ENCODE peak calls at places on chromosome 2, in six cellular contexts. B, P, V, L, U and T are unnamed samples.

GRCh38 chr2:8684421-8684884 is 2.6 kb downstream of the ID2 start:
- DNase-seq in L (peak), U (peak), V (peak), B (peak), P (no peak), T (peak)

GRCh38 chr2:226792155-226792871 is 7.3 kb downstream of the IRS1 start:
- DNase-seq in B (peak), V (peak), L (no peak), U (peak), P (no peak), T (peak)

GRCh38 chr2:222024934-222025890 is 273.6 kb downstream of the PAX3 start:
- DNase-seq in V (peak), P (no peak), U (peak), L (peak), B (peak), T (no peak)

GRCh38 chr2:234701421-234701820 is 204.5 kb upstream of the ARL4C start:
- DNase-seq in L (no peak), B (no peak), V (no peak), U (no peak), P (no peak), T (peak)

GRCh38 chr2:66389651-66390131 is 45.2 kb upstream of the MEIS1 start:
- DNase-seq in U (peak), B (no peak), L (no peak), P (no peak), V (no peak), T (no peak)

GRCh38 chr2:105385703-105386540 is 12.9 kb downstream of the FHL2 start:
- DNase-seq in U (no peak), B (no peak), V (no peak), P (no peak), L (no peak), T (no peak)

GRCh38 chr2:231334179-231334930 is 61.2 kb upstream of the B3GNT7 start:
- DNase-seq in L (no peak), V (peak), U (no peak), B (no peak), P (no peak), T (no peak)

GRCh38 chr2:134549104-134549503 is 169.7 kb downstream of the TMEM163 start:
- DNase-seq in U (no peak), B (peak), P (no peak), V (no peak), L (peak), T (no peak)

GRCh38 chr2:39158351-39158750 is 37.5 kb upstream of the SOS1 start:
- DNase-seq in V (no peak), L (peak), U (peak), B (peak), P (no peak), T (no peak)

GRCh38 chr2:147641644-147642043 is 203.2 kb upstream of the ACVR2A start:
- DNase-seq in L (peak), P (no peak), B (no peak), U (no peak), V (no peak), T (no peak)

GRCh38 chr2:47654790-47655562 is 128.0 kb upstream of the MSH6 start:
- DNase-seq in U (no peak), P (no peak), B (no peak), V (peak), L (no peak), T (peak)

GRCh38 chr2:68734688-68735525 is at the start of gene ARHGAP25:
- DNase-seq in B (no peak), U (no peak), P (no peak), V (no peak), L (no peak), T (no peak)